ENCODE peak calls at places on chromosomes 5 and 9, in five cellular contexts. One of them, this sample, is unnamed.

GRCh38 chr9:81224166-81224858 is 465.0 kb downstream of the TLE1 start:
- DNase-seq in neural progenitor cell: peak; percentile 5
- DNase-seq in CD4-positive, alpha-beta memory T cell: no peak
- DNase-seq in heart left ventricle: no peak
- DNase-seq in PC-9: no peak
- DNase-seq in this sample: no peak

GRCh38 chr9:122767821-122768220 is 20.9 kb upstream of the OR5C1 start:
- DNase-seq in neural progenitor cell: no peak
- DNase-seq in CD4-positive, alpha-beta memory T cell: no peak
- DNase-seq in heart left ventricle: no peak
- DNase-seq in PC-9: no peak
- DNase-seq in this sample: no peak

GRCh38 chr5:181058321-181058720 is 18.3 kb downstream of the BTNL9 start:
- DNase-seq in neural progenitor cell: no peak
- DNase-seq in CD4-positive, alpha-beta memory T cell: no peak
- DNase-seq in heart left ventricle: no peak
- DNase-seq in PC-9: no peak
- DNase-seq in this sample: no peak

GRCh38 chr5:6772886-6773285 is 59.7 kb downstream of the TENT4A start:
- DNase-seq in neural progenitor cell: no peak
- DNase-seq in CD4-positive, alpha-beta memory T cell: no peak
- DNase-seq in heart left ventricle: no peak
- DNase-seq in PC-9: no peak
- DNase-seq in this sample: no peak

GRCh38 chr9:76638001-76638400 is 126.2 kb upstream of the PCA3 start:
- DNase-seq in neural progenitor cell: no peak
- DNase-seq in CD4-positive, alpha-beta memory T cell: no peak
- DNase-seq in heart left ventricle: no peak
- DNase-seq in PC-9: no peak
- DNase-seq in this sample: no peak

GRCh38 chr9:125393426-125393825 is 131.8 kb downstream of the GAPVD1 start:
- DNase-seq in neural progenitor cell: no peak
- DNase-seq in CD4-positive, alpha-beta memory T cell: no peak
- DNase-seq in heart left ventricle: no peak
- DNase-seq in PC-9: no peak
- DNase-seq in this sample: no peak

GRCh38 chr9:34984049-34984448 is 5.5 kb upstream of the DNAJB5 start:
- DNase-seq in neural progenitor cell: peak; percentile 87
- DNase-seq in CD4-positive, alpha-beta memory T cell: peak; percentile 30
- DNase-seq in heart left ventricle: no peak
- DNase-seq in PC-9: no peak
- DNase-seq in this sample: no peak

GRCh38 chr9:24464321-24464951 is 81.3 kb downstream of the IZUMO3 start:
- DNase-seq in neural progenitor cell: no peak
- DNase-seq in CD4-positive, alpha-beta memory T cell: no peak
- DNase-seq in heart left ventricle: no peak
- DNase-seq in PC-9: no peak
- DNase-seq in this sample: no peak

GRCh38 chr5:95078868-95079267 is 206.0 kb downstream of the MCTP1 start:
- DNase-seq in neural progenitor cell: no peak
- DNase-seq in CD4-positive, alpha-beta memory T cell: no peak
- DNase-seq in heart left ventricle: no peak
- DNase-seq in PC-9: no peak
- DNase-seq in this sample: no peak

DNA sequence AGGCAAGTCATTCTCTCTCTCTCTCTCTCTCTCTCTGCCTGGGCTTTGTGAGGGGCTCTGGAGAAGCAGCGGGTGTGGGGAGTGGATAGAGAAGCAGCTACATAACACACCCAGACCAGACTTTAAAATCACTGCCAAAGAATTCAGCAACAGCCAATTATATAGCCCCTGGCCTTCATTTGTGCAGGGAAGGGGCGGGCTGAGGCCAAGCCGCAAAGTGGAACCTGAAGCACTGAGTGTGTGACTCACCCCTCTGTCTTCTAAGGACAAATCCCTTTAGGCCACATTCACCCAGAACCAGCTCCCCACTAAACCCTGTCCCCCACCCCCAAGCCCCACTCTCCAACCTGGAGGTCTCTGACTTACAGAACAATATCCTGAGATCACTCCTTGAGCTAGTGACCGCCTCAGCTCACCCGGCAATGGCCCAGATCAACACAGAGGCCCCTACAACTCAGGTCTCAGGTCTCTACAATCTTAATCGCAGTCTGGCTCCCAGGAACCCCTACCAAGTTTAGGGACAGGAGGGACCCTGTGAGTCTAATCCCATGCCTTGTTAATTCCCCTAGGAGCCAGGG is 6.0 kb downstream of the B4GALT1 start:
- DNase-seq in neural progenitor cell: peak; percentile 19
- DNase-seq in CD4-positive, alpha-beta memory T cell: no peak
- DNase-seq in heart left ventricle: peak; percentile 81
- DNase-seq in PC-9: peak; percentile 84
- DNase-seq in this sample: peak; percentile 76
- H3K4me3 ChIP-seq in neural progenitor cell: no peak overlapping the region
- H3K4me3 ChIP-seq in CD4-positive, alpha-beta memory T cell: no peak overlapping the region
- H3K4me3 ChIP-seq in heart left ventricle: peak overlapping the region; percentile 15
- H3K4me3 ChIP-seq in PC-9: peak overlapping the region; percentile 93
- H3K4me3 ChIP-seq in this sample: no peak overlapping the region

DNA sequence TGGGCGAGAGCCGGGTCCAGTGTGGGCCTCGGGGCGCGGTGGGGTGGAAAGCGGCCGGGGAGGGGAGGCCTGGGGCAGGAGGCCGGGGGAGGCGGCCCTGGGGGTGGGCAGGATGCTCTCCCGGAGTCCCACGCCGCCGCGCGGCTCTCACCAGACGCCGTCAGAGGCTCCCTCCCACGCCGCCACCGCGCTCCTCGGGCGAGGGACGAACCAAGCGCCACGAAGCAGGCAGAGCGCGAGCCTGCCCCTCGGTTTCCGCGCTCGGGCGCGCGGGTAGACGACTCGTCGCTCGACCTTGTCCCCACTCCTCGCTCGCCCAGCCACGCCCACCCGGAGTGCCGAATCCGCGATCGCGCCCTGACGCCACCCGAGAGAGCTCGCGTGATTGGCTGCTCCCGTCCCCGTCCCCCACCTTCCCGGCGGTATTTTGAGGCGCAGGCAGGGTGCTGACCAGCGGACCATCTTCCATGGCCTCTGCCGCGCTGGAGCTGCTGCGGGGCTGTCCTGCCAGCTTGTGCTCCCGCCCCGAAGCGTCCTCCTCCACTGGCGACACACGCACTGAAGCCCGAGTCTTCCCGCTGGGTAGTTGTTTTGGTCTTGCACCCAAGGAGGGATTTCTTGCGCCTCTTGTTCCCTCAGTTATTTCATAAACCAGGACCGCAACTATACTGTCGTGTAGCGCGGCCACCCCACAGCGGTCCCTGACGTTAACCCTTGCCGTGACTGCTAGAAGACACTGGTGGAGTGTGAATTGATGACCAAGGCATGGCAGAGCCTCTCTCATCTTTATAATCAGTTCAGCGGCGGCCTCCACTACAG is at the start of gene GNE:
- DNase-seq in neural progenitor cell: peak; percentile 97
- DNase-seq in CD4-positive, alpha-beta memory T cell: peak; percentile 96
- DNase-seq in heart left ventricle: peak; percentile 99
- DNase-seq in PC-9: peak; percentile 90
- DNase-seq in this sample: peak; percentile 97
- H3K4me3 ChIP-seq in neural progenitor cell: peak within 1 kb of the TSS; percentile 59
- H3K4me3 ChIP-seq in CD4-positive, alpha-beta memory T cell: peak within 1 kb of the TSS; percentile 96
- H3K4me3 ChIP-seq in heart left ventricle: peak within 1 kb of the TSS; percentile 75
- H3K4me3 ChIP-seq in PC-9: no peak within 1 kb of the TSS
- H3K4me3 ChIP-seq in this sample: peak within 1 kb of the TSS; percentile 44

DNA sequence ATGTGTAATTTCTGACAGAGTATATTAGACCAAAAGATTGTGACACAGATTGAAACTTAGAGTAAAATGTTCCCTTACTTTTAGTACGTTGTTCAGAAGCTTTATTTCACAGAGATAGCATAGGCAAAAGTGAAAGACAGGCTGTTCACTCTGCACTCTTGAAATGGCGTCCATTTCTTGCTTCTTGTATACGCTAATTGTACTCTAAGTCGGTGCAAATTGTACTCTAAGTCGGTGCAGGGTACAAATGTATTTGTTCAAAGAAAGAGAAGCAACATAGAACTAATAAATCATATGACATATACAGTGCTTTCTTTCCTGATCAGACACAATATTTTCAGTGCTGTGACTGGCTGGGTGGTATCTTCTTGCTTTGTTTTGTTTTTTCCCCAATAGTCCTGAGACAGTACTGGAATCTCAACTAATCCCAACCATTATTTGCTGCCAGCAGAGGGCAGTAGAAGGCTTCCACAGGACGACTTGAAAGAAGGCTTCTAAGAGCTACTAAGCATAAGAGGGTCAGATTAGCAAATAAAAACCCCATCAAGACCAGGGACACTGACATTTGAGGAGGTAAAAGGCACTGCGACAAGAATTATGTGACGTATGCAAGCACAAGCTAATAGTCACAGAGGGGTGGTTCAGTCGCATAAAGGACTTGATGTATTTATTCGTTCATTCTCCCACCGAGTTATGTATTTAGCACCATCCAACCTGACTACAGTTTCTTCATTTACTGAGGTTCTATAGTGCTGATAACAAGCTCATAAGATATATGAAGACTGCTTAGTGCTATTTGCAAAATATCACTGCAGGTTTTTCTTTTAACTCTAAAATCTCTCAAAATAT is 831.8 kb downstream of the TAF11L14 start:
- DNase-seq in neural progenitor cell: peak; percentile 74
- DNase-seq in CD4-positive, alpha-beta memory T cell: no peak
- DNase-seq in heart left ventricle: no peak
- DNase-seq in PC-9: peak; percentile 73
- DNase-seq in this sample: peak; percentile 56
- H3K4me3 ChIP-seq in neural progenitor cell: no peak overlapping the region
- H3K4me3 ChIP-seq in CD4-positive, alpha-beta memory T cell: no peak overlapping the region
- H3K4me3 ChIP-seq in heart left ventricle: no peak overlapping the region
- H3K4me3 ChIP-seq in PC-9: no peak overlapping the region
- H3K4me3 ChIP-seq in this sample: no peak overlapping the region

GRCh38 chr5:19266791-19267190 is 721.2 kb downstream of the CDH18 start:
- DNase-seq in neural progenitor cell: no peak
- DNase-seq in CD4-positive, alpha-beta memory T cell: no peak
- DNase-seq in heart left ventricle: no peak
- DNase-seq in PC-9: no peak
- DNase-seq in this sample: no peak
- H3K4me3 ChIP-seq in neural progenitor cell: no peak overlapping the region
- H3K4me3 ChIP-seq in CD4-positive, alpha-beta memory T cell: no peak overlapping the region
- H3K4me3 ChIP-seq in heart left ventricle: no peak overlapping the region
- H3K4me3 ChIP-seq in PC-9: no peak overlapping the region
- H3K4me3 ChIP-seq in this sample: no peak overlapping the region

GRCh38 chr5:147168578-147169327 is 66.1 kb upstream of the STK32A start:
- DNase-seq in neural progenitor cell: no peak
- DNase-seq in CD4-positive, alpha-beta memory T cell: no peak
- DNase-seq in heart left ventricle: no peak
- DNase-seq in PC-9: no peak
- DNase-seq in this sample: no peak
- H3K4me3 ChIP-seq in neural progenitor cell: no peak overlapping the region
- H3K4me3 ChIP-seq in CD4-positive, alpha-beta memory T cell: no peak overlapping the region
- H3K4me3 ChIP-seq in heart left ventricle: no peak overlapping the region
- H3K4me3 ChIP-seq in PC-9: no peak overlapping the region
- H3K4me3 ChIP-seq in this sample: no peak overlapping the region

GRCh38 chr5:72608297-72608696 is 101.1 kb upstream of the ZNF366 start:
- DNase-seq in neural progenitor cell: no peak
- DNase-seq in CD4-positive, alpha-beta memory T cell: no peak
- DNase-seq in heart left ventricle: no peak
- DNase-seq in PC-9: no peak
- DNase-seq in this sample: no peak

GRCh38 chr5:72608922-72609321 is 101.7 kb upstream of the ZNF366 start:
- DNase-seq in neural progenitor cell: no peak
- DNase-seq in CD4-positive, alpha-beta memory T cell: no peak
- DNase-seq in heart left ventricle: no peak
- DNase-seq in PC-9: no peak
- DNase-seq in this sample: no peak

GRCh38 chr5:72613515-72613914 is 106.3 kb upstream of the ZNF366 start:
- DNase-seq in neural progenitor cell: no peak
- DNase-seq in CD4-positive, alpha-beta memory T cell: no peak
- DNase-seq in heart left ventricle: no peak
- DNase-seq in PC-9: no peak
- DNase-seq in this sample: no peak

GRCh38 chr5:72611111-72611724 is 104.0 kb upstream of the ZNF366 start:
- DNase-seq in neural progenitor cell: peak; percentile 89
- DNase-seq in CD4-positive, alpha-beta memory T cell: peak; percentile 23
- DNase-seq in heart left ventricle: peak; percentile 69
- DNase-seq in PC-9: peak; percentile 56
- DNase-seq in this sample: peak; percentile 82

DNA sequence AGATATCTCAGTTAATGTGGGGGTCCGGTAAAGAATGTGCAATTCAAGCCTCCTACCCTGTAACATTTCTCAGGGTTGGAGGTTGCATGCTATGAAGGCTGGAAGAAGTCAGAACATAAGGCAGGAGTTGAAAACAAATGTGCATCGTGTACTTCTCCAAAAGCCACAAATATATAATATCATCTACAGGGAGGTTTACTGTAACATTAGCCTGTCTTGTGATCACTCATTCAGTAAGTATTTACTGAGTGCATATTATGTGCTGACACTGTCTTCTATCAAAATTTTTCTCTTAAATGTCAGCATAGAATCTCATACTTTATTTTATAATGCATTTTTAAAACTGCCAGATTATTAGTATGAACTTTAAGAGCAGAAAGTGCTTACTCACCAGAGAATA is 105.6 kb upstream of the ZNF366 start:
- DNase-seq in neural progenitor cell: no peak
- DNase-seq in CD4-positive, alpha-beta memory T cell: no peak
- DNase-seq in heart left ventricle: no peak
- DNase-seq in PC-9: no peak
- DNase-seq in this sample: no peak
- H3K4me3 ChIP-seq in neural progenitor cell: no peak overlapping the region
- H3K4me3 ChIP-seq in CD4-positive, alpha-beta memory T cell: no peak overlapping the region
- H3K4me3 ChIP-seq in heart left ventricle: no peak overlapping the region
- H3K4me3 ChIP-seq in PC-9: no peak overlapping the region
- H3K4me3 ChIP-seq in this sample: no peak overlapping the region

GRCh38 chr5:96708600-96708999 is 46.4 kb downstream of the CAST start:
- DNase-seq in neural progenitor cell: no peak
- DNase-seq in CD4-positive, alpha-beta memory T cell: no peak
- DNase-seq in heart left ventricle: no peak
- DNase-seq in PC-9: no peak
- DNase-seq in this sample: no peak

GRCh38 chr5:96703384-96703910 is 41.3 kb downstream of the CAST start:
- DNase-seq in neural progenitor cell: peak; percentile 9
- DNase-seq in CD4-positive, alpha-beta memory T cell: no peak
- DNase-seq in heart left ventricle: no peak
- DNase-seq in PC-9: no peak
- DNase-seq in this sample: peak; percentile 84

GRCh38 chr5:96702503-96703383 is 40.6 kb downstream of the CAST start:
- DNase-seq in neural progenitor cell: peak; percentile 88
- DNase-seq in CD4-positive, alpha-beta memory T cell: peak; percentile 75
- DNase-seq in heart left ventricle: peak; percentile 98
- DNase-seq in PC-9: peak; percentile 89
- DNase-seq in this sample: peak; percentile 94

GRCh38 chr5:96706433-96707111 is 44.4 kb downstream of the CAST start:
- DNase-seq in neural progenitor cell: no peak
- DNase-seq in CD4-positive, alpha-beta memory T cell: no peak
- DNase-seq in heart left ventricle: no peak
- DNase-seq in PC-9: peak; percentile 70
- DNase-seq in this sample: no peak

GRCh38 chr5:96703985-96704384 is 41.8 kb downstream of the CAST start:
- DNase-seq in neural progenitor cell: no peak
- DNase-seq in CD4-positive, alpha-beta memory T cell: no peak
- DNase-seq in heart left ventricle: no peak
- DNase-seq in PC-9: no peak
- DNase-seq in this sample: no peak
- H3K4me3 ChIP-seq in neural progenitor cell: peak overlapping the region; percentile 72
- H3K4me3 ChIP-seq in CD4-positive, alpha-beta memory T cell: no peak overlapping the region
- H3K4me3 ChIP-seq in heart left ventricle: peak overlapping the region; percentile 78
- H3K4me3 ChIP-seq in PC-9: peak overlapping the region; percentile 63
- H3K4me3 ChIP-seq in this sample: no peak overlapping the region

GRCh38 chr5:164934561-164934960 is 1429.1 kb downstream of the MAT2B start:
- DNase-seq in neural progenitor cell: no peak
- DNase-seq in CD4-positive, alpha-beta memory T cell: no peak
- DNase-seq in heart left ventricle: no peak
- DNase-seq in PC-9: no peak
- DNase-seq in this sample: no peak
- H3K4me3 ChIP-seq in neural progenitor cell: no peak overlapping the region
- H3K4me3 ChIP-seq in CD4-positive, alpha-beta memory T cell: no peak overlapping the region
- H3K4me3 ChIP-seq in heart left ventricle: no peak overlapping the region
- H3K4me3 ChIP-seq in PC-9: no peak overlapping the region
- H3K4me3 ChIP-seq in this sample: no peak overlapping the region